ENCODE peak calls at places on chromosomes 4 and X, in five cellular contexts. A is anterior cingulate cortex, I is pulmonary artery endothelial cell, X is mucosa of descending colon, W is lung. N is an unnamed sample.

GRCh38 chrX:16839852-16840460 is 30.2 kb downstream of the RBBP7 start:
- DNase-seq in A (peak; percentile 3), I (no peak), X (no peak), W (no peak), N (no peak)

GRCh38 chr4:114386637-114387233 is 211.9 kb upstream of the UGT8 start:
- DNase-seq in A (no peak), I (no peak), X (no peak), W (no peak), N (peak; percentile 31)

GRCh38 chr4:931194-931959 is 739 bp downstream of the GAK start:
- DNase-seq in A (no peak), I (no peak), X (peak; percentile 75), W (no peak), N (no peak)

GRCh38 chrX:50614460-50614859 is 143.8 kb upstream of the DGKK start:
- DNase-seq in A (no peak), I (no peak), X (no peak), W (no peak), N (no peak)

GRCh38 chrX:143466130-143466529 is 51.1 kb downstream of the SPANXN3 start:
- DNase-seq in A (no peak), I (no peak), X (no peak), W (no peak), N (no peak)

GRCh38 chrX:132125906-132126305 is 1.9 kb downstream of the FRMD7 start:
- DNase-seq in A (no peak), I (no peak), X (no peak), W (no peak), N (no peak)

GRCh38 chr4:168129046-168129772 is 36.9 kb downstream of the ANXA10 start:
- DNase-seq in A (no peak), I (no peak), X (no peak), W (no peak), N (no peak)

GRCh38 chrX:75086731-75087195 is 69.3 kb downstream of the ABCB7 start:
- DNase-seq in A (no peak), I (no peak), X (no peak), W (no peak), N (no peak)

GRCh38 chrX:141924293-141924692 is 20.6 kb downstream of the MAGEC1 start:
- DNase-seq in A (no peak), I (no peak), X (no peak), W (no peak), N (no peak)

GRCh38 chr4:79121875-79122358 is 182.7 kb upstream of the PAQR3 start:
- DNase-seq in A (no peak), I (no peak), X (no peak), W (no peak), N (no peak)

GRCh38 chr4:152243890-152244595 is 291.8 kb downstream of the FBXW7 start:
- DNase-seq in A (no peak), I (peak; percentile 82), X (no peak), W (peak; percentile 53), N (peak; percentile 86)

GRCh38 chr4:7004331-7004730 is 38.8 kb upstream of the TADA2B start:
- DNase-seq in A (no peak), I (no peak), X (no peak), W (no peak), N (no peak)

GRCh38 chr4:48912349-48912748 is 5.8 kb upstream of the OCIAD2 start:
- DNase-seq in A (no peak), I (no peak), X (no peak), W (no peak), N (no peak)

GRCh38 chr4:8113611-8114343 is 44.8 kb downstream of the ABLIM2 start:
- DNase-seq in A (no peak), I (no peak), X (peak; percentile 53), W (no peak), N (no peak)

GRCh38 chrX:132180929-132181328 is 38.3 kb downstream of the RAP2C start:
- DNase-seq in A (no peak), I (no peak), X (no peak), W (no peak), N (no peak)

GRCh38 chr4:151921371-151921770 is 160.6 kb upstream of the GATB start:
- DNase-seq in A (no peak), I (no peak), X (no peak), W (no peak), N (no peak)

GRCh38 chr4:71692198-71692597 is 91.7 kb downstream of the GC start:
- DNase-seq in A (no peak), I (no peak), X (no peak), W (no peak), N (no peak)

GRCh38 chrX:141668371-141668770 is 30.2 kb downstream of the SPANXD start:
- DNase-seq in A (no peak), I (no peak), X (no peak), W (no peak), N (no peak)

GRCh38 chr4:74284074-74284473 is 24.2 kb upstream of the EPGN start:
- DNase-seq in A (no peak), I (no peak), X (no peak), W (no peak), N (no peak)

GRCh38 chr4:113169368-113169767 is 119.9 kb downstream of the ANK2 start:
- DNase-seq in A (no peak), I (no peak), X (no peak), W (no peak), N (no peak)

GRCh38 chr4:157270108-157270507 is 49.6 kb downstream of the GRIA2 start:
- DNase-seq in A (no peak), I (no peak), X (no peak), W (no peak), N (no peak)

GRCh38 chrX:70998402-70999027 is 67.6 kb upstream of the SLC7A3 start:
- DNase-seq in A (no peak), I (no peak), X (no peak), W (no peak), N (no peak)

GRCh38 chr4:38150766-38151165 is 190.6 kb downstream of the PTTG2 start:
- DNase-seq in A (no peak), I (no peak), X (no peak), W (no peak), N (no peak)

N was measured in glomerular endothelial cell.